ENCODE peak calls at places on chromosomes 3 and 15, in seven cellular contexts. F, T, S, W, E, P and X are unnamed samples.

GRCh38 chr15:56528136-56528535 is 63.2 kb upstream of the MNS1 start:
- DNase-seq in E (no peak), F (no peak), S (no peak), W (no peak), T (no peak), P (no peak), X (no peak)

GRCh38 chr3:40044487-40044886 is 235.1 kb downstream of the MYRIP start:
- DNase-seq in W (peak; percentile 100), P (no peak), S (no peak), F (no peak), T (peak; percentile 94), E (no peak), X (peak; percentile 96)

GRCh38 chr3:44284949-44285348 is 43.3 kb downstream of the TOPAZ1 start:
- DNase-seq in F (no peak), E (no peak), S (no peak), W (no peak), T (no peak), P (no peak), X (no peak)

GRCh38 chr3:128050597-128050996 is 1.6 kb upstream of the SEC61A1 start:
- DNase-seq in E (no peak), T (no peak), W (peak; percentile 35), F (no peak), S (no peak), P (no peak), X (peak; percentile 35)

GRCh38 chr15:53869044-53869805 is 109.0 kb upstream of the UNC13C start:
- DNase-seq in E (no peak), W (no peak), P (no peak), T (no peak), S (no peak), F (no peak), X (peak; percentile 38)

GRCh38 chr3:171862993-171863521 is 19.9 kb downstream of the TMEM212 start:
- DNase-seq in W (no peak), S (no peak), P (no peak), F (no peak), T (no peak), E (no peak), X (no peak)

GRCh38 chr3:127655641-127656040 is 17.1 kb upstream of the ABTB1 start:
- DNase-seq in P (no peak), T (no peak), S (no peak), F (no peak), E (no peak), W (peak; percentile 15), X (peak; percentile 38)

GRCh38 chr15:68578960-68579935 is at the start of gene CORO2B:
- DNase-seq in E (peak; percentile 43), S (peak; percentile 54), P (peak; percentile 68), W (no peak), F (peak; percentile 72), T (no peak), X (peak; percentile 21)

GRCh38 chr3:78163379-78163778 is 1123.5 kb downstream of the ROBO2 start:
- DNase-seq in W (no peak), P (no peak), F (no peak), E (no peak), T (no peak), S (no peak), X (no peak)

GRCh38 chr3:78161736-78162135 is 1121.8 kb downstream of the ROBO2 start:
- DNase-seq in E (no peak), T (no peak), W (no peak), F (no peak), P (no peak), S (no peak), X (no peak)

DNA sequence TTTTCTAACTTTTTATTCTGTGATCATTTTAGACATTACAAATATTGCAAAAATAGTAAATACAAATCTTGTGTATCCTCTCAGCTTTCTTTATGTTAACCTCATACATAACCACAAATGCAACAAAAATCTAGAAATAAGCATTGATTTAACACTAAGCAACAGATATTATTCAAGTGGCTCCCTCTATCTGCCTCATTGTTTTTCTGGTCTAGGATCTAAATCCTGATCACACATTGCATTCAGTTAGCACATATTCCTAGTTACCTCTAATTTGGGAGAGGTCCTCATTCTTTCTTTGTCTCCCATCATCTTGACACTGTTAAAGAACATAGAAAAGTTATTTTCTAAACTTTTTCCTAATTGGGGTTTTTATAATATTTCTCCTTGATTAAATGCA is 1126.0 kb downstream of the ROBO2 start:
- DNase-seq in W (peak; percentile 21), P (no peak), S (no peak), T (no peak), E (no peak), F (no peak), X (no peak)
- TF ChIP-seq CTCF in W (no peak), P (no peak), S (peak; percentile 39), T (no peak), E (no peak), F (no peak), X (peak; percentile 11)

GRCh38 chr3:81237193-81237592 is 524.3 kb downstream of the GBE1 start:
- DNase-seq in F (no peak), W (no peak), E (no peak), P (no peak), T (no peak), S (no peak), X (no peak)
- TF ChIP-seq CTCF in F (no peak), W (no peak), E (no peak), P (no peak), T (no peak), S (no peak), X (no peak)

GRCh38 chr3:62798000-62798399 is 77.2 kb downstream of the CADPS start:
- DNase-seq in E (no peak), T (no peak), W (no peak), P (no peak), S (no peak), F (no peak), X (no peak)

GRCh38 chr3:62805578-62805977 is 69.6 kb downstream of the CADPS start:
- DNase-seq in F (no peak), E (no peak), T (no peak), W (no peak), S (no peak), P (no peak), X (no peak)

GRCh38 chr3:62803276-62803675 is 71.9 kb downstream of the CADPS start:
- DNase-seq in F (no peak), P (no peak), T (no peak), S (no peak), W (no peak), E (no peak), X (peak; percentile 16)
- TF ChIP-seq CTCF in F (no peak), P (no peak), T (no peak), S (no peak), W (peak; percentile 4), E (no peak), X (no peak)

GRCh38 chr3:70716832-70717231 is 404.4 kb upstream of the MDFIC2 start:
- DNase-seq in F (no peak), E (no peak), S (peak; percentile 26), W (peak; percentile 35), P (no peak), T (peak; percentile 19), X (peak; percentile 28)
- TF ChIP-seq CTCF in F (peak; percentile 65), E (no peak), S (peak; percentile 54), W (no peak), P (peak; percentile 45), T (peak; percentile 37), X (peak; percentile 34)

GRCh38 chr15:33701304-33701696 is 267.0 kb upstream of the CHRM5 start:
- DNase-seq in S (no peak), F (no peak), E (no peak), T (no peak), P (no peak), W (no peak), X (peak; percentile 2)
- TF ChIP-seq CTCF in S (no peak), F (no peak), E (no peak), T (no peak), P (no peak), W (peak; percentile 23), X (no peak)

GRCh38 chr15:75134748-75135147 is 66.9 kb upstream of the C15orf39 start:
- DNase-seq in W (no peak), T (no peak), P (no peak), E (no peak), S (no peak), F (no peak), X (no peak)

GRCh38 chr15:75127186-75127585 is 74.5 kb upstream of the C15orf39 start:
- DNase-seq in F (no peak), T (no peak), S (no peak), E (no peak), W (no peak), P (no peak), X (no peak)

GRCh38 chr15:75129788-75130187 is 71.9 kb upstream of the C15orf39 start:
- DNase-seq in W (peak; percentile 48), P (no peak), F (no peak), T (no peak), S (no peak), E (no peak), X (no peak)

GRCh38 chr15:75131269-75131643 is 70.4 kb upstream of the C15orf39 start:
- DNase-seq in P (no peak), E (no peak), F (no peak), W (no peak), S (no peak), T (no peak), X (no peak)

DNA sequence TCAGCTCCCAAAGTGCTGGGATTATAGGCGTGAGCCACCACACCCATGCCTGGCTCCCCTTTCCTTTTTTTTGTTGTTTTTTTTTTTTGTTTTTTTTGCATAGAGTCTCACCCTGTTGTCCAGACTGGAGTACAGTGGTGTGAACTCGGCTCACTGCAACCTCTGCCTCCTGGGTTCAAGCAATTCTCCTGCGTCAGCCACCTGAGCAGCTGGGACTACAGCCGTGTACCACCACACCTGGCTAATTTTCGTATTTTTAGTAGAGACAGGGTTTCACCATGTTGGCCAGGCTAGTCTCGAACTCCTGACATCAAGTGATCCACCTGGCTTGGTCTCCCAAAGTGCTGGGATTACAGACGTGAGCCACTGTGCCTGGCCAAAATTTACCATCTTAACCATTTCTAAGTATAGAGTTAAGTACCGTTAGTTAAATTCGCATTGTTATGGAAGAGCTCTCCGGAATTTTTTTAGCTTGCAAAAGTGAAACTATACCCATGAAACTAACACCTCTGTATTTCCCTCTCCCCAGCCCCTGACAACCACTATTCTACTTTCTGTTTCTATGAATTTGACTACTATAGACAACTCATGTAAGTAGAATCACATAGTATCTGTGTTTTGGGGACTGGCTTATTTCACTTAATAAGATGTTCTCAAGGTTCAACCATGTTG is 70.9 kb upstream of the C15orf39 start:
- DNase-seq in E (peak; percentile 52), T (no peak), P (no peak), W (no peak), F (no peak), S (no peak), X (no peak)
- TF ChIP-seq CTCF in E (no peak), T (no peak), P (no peak), W (no peak), F (no peak), S (no peak), X (no peak)

DNA sequence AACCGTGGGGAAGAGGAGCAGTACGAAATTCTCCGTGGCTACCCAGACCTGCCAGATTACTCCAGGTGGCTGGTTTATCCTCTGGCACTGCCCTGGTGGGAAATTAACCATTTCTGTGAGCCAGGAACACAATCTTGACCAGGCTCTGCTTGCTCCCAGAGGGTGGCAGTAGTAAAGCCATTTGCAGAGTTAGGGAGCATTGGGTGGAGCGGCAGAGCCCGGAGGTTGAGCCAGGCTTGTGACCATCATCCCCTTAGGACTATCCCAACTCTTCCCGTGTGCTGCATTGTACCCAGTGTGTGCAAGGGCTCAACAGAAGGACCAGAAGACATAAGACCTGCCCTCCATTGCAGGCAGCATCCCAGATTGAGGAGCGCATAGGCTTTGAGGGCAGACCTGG is 5.3 kb downstream of the KNG1 start:
- DNase-seq in S (no peak), T (no peak), W (peak; percentile 30), F (no peak), E (no peak), P (no peak), X (peak; percentile 16)
- TF ChIP-seq CTCF in S (no peak), T (peak; percentile 12), W (peak; percentile 55), F (no peak), E (no peak), P (no peak), X (no peak)